ENCODE peak calls at places on chromosome 2, in four cellular contexts. One of them, this sample, is unnamed.

GRCh38 chr2:131966256-131966655 is 195.5 kb downstream of the ANKRD30BL start:
- DNase-seq in HFF-Myc: no peak
- DNase-seq in mesendoderm: no peak
- DNase-seq in activated T-cell treated with anti-CD3 and anti-CD28 coated beads, Interleukin-2, amount 50 U/mL, for 72 hours: no peak
- DNase-seq in this sample: peak

GRCh38 chr2:224259831-224260230 is 142.1 kb downstream of the FAM124B start:
- DNase-seq in HFF-Myc: no peak
- DNase-seq in activated T-cell treated with anti-CD3 and anti-CD28 coated beads, Interleukin-2, amount 50 U/mL, for 72 hours: no peak
- DNase-seq in mesendoderm: no peak
- DNase-seq in this sample: no peak

GRCh38 chr2:112138143-112139032 is at the start of gene FBLN7:
- DNase-seq in activated T-cell treated with anti-CD3 and anti-CD28 coated beads, Interleukin-2, amount 50 U/mL, for 72 hours: no peak
- DNase-seq in HFF-Myc: no peak
- DNase-seq in mesendoderm: peak
- DNase-seq in this sample: peak

GRCh38 chr2:27282892-27283291 is 663 bp downstream of the TRIM54 start:
- DNase-seq in HFF-Myc: no peak
- DNase-seq in activated T-cell treated with anti-CD3 and anti-CD28 coated beads, Interleukin-2, amount 50 U/mL, for 72 hours: no peak
- DNase-seq in mesendoderm: peak
- DNase-seq in this sample: no peak

GRCh38 chr2:15560404-15560987 is 638 bp downstream of the NBAS start:
- DNase-seq in HFF-Myc: no peak
- DNase-seq in mesendoderm: peak
- DNase-seq in activated T-cell treated with anti-CD3 and anti-CD28 coated beads, Interleukin-2, amount 50 U/mL, for 72 hours: no peak
- DNase-seq in this sample: peak

GRCh38 chr2:159982270-159982669 is 80.1 kb downstream of the PLA2R1 start:
- DNase-seq in mesendoderm: peak
- DNase-seq in HFF-Myc: peak
- DNase-seq in activated T-cell treated with anti-CD3 and anti-CD28 coated beads, Interleukin-2, amount 50 U/mL, for 72 hours: no peak
- DNase-seq in this sample: no peak

GRCh38 chr2:40369619-40370397 is 82.1 kb downstream of the SLC8A1 start:
- DNase-seq in activated T-cell treated with anti-CD3 and anti-CD28 coated beads, Interleukin-2, amount 50 U/mL, for 72 hours: peak
- DNase-seq in mesendoderm: no peak
- DNase-seq in HFF-Myc: no peak
- DNase-seq in this sample: no peak

GRCh38 chr2:190763901-190764514 is 115.1 kb downstream of the NAB1 start:
- DNase-seq in mesendoderm: no peak
- DNase-seq in activated T-cell treated with anti-CD3 and anti-CD28 coated beads, Interleukin-2, amount 50 U/mL, for 72 hours: peak
- DNase-seq in HFF-Myc: no peak
- DNase-seq in this sample: no peak

GRCh38 chr2:236200378-236200777 is 32.2 kb upstream of the GBX2 start:
- DNase-seq in mesendoderm: no peak
- DNase-seq in activated T-cell treated with anti-CD3 and anti-CD28 coated beads, Interleukin-2, amount 50 U/mL, for 72 hours: no peak
- DNase-seq in HFF-Myc: no peak
- DNase-seq in this sample: no peak

GRCh38 chr2:201313362-201313761 is 43.8 kb downstream of the FLACC1 start:
- DNase-seq in HFF-Myc: no peak
- DNase-seq in activated T-cell treated with anti-CD3 and anti-CD28 coated beads, Interleukin-2, amount 50 U/mL, for 72 hours: no peak
- DNase-seq in mesendoderm: no peak
- DNase-seq in this sample: no peak

GRCh38 chr2:173956454-173956853 is 8.7 kb downstream of the SP3 start:
- DNase-seq in mesendoderm: no peak
- DNase-seq in activated T-cell treated with anti-CD3 and anti-CD28 coated beads, Interleukin-2, amount 50 U/mL, for 72 hours: no peak
- DNase-seq in HFF-Myc: no peak
- DNase-seq in this sample: no peak

GRCh38 chr2:133680399-133681044 is 112.3 kb upstream of the NCKAP5 start:
- DNase-seq in HFF-Myc: no peak
- DNase-seq in mesendoderm: no peak
- DNase-seq in activated T-cell treated with anti-CD3 and anti-CD28 coated beads, Interleukin-2, amount 50 U/mL, for 72 hours: no peak
- DNase-seq in this sample: no peak

GRCh38 chr2:44779793-44780192 is 161.7 kb upstream of the SIX3 start:
- DNase-seq in mesendoderm: no peak
- DNase-seq in activated T-cell treated with anti-CD3 and anti-CD28 coated beads, Interleukin-2, amount 50 U/mL, for 72 hours: no peak
- DNase-seq in HFF-Myc: no peak
- DNase-seq in this sample: no peak